ENCODE peak calls at places on chromosomes 13 and 19, in five cellular contexts. X, P, F, O and K are unnamed samples.

GRCh38 chr19:31675187-31675913 is 326.1 kb upstream of the TSHZ3 start:
- DNase-seq in X (no peak), O (no peak), F (no peak), P (no peak), K (no peak)

GRCh38 chr13:31431722-31432137 is 232.0 kb downstream of the B3GLCT start:
- DNase-seq in F (peak; percentile 9), X (no peak), P (peak; percentile 60), O (no peak), K (peak; percentile 51)

GRCh38 chr13:33525759-33526158 is 240.2 kb upstream of the STARD13 start:
- DNase-seq in X (no peak), F (no peak), O (no peak), P (no peak), K (no peak)

GRCh38 chr19:5186293-5187050 is 154.1 kb downstream of the PTPRS start:
- DNase-seq in F (no peak), X (no peak), P (no peak), O (no peak), K (no peak)

GRCh38 chr19:15289673-15290072 is 42.7 kb downstream of the BRD4 start:
- DNase-seq in X (no peak), F (no peak), P (no peak), O (peak; percentile 55), K (no peak)

GRCh38 chr13:103289661-103290060 is 223.4 kb upstream of the SLC10A2 start:
- DNase-seq in P (no peak), O (no peak), F (no peak), X (no peak), K (no peak)

GRCh38 chr13:98688373-98688772 is 64.1 kb downstream of the SLC15A1 start:
- DNase-seq in P (no peak), F (no peak), O (no peak), X (no peak), K (no peak)

GRCh38 chr19:27972291-27973040 is 1240.5 kb downstream of the UQCRFS1 start:
- DNase-seq in O (no peak), X (no peak), P (no peak), F (peak; percentile 4), K (no peak)

GRCh38 chr13:43431279-43431678 is 355.5 kb downstream of the ENOX1 start:
- DNase-seq in O (no peak), P (no peak), X (no peak), F (no peak), K (no peak)

GRCh38 chr13:23322353-23323336 is 110.9 kb downstream of the SACS start:
- DNase-seq in O (no peak), X (no peak), F (no peak), P (no peak), K (no peak)

GRCh38 chr13:49560270-49561063 is 24.9 kb downstream of the RCBTB1 start:
- DNase-seq in P (no peak), O (no peak), F (peak; percentile 73), X (no peak), K (peak; percentile 74)

GRCh38 chr13:25992076-25992475 is 59.7 kb downstream of the SHISA2 start:
- DNase-seq in X (no peak), F (no peak), O (no peak), P (no peak), K (no peak)

GRCh38 chr13:28532226-28533048 is 37.5 kb upstream of the FLT1 start:
- DNase-seq in X (no peak), F (no peak), P (peak; percentile 67), O (peak; percentile 81), K (no peak)

GRCh38 chr19:17803264-17803896 is 8.4 kb downstream of the B3GNT3 start:
- DNase-seq in P (no peak), X (no peak), O (peak; percentile 77), F (no peak), K (no peak)

GRCh38 chr13:74040200-74040599 is 94.0 kb downstream of the KLF12 start:
- DNase-seq in P (peak; percentile 15), X (no peak), F (no peak), O (peak; percentile 74), K (peak; percentile 36)

GRCh38 chr13:84296386-84296785 is 414.1 kb upstream of the SLITRK1 start:
- DNase-seq in P (no peak), O (no peak), F (no peak), X (no peak), K (no peak)

GRCh38 chr19:8610041-8610927 is at the start of gene ADAMTS10:
- DNase-seq in F (no peak), P (peak; percentile 75), O (peak; percentile 78), X (peak; percentile 71), K (no peak)

GRCh38 chr13:50948576-50948975 is 39.0 kb downstream of the RNASEH2B start:
- DNase-seq in F (no peak), X (no peak), O (no peak), P (no peak), K (no peak)

GRCh38 chr19:50427997-50428425 is 4.7 kb upstream of the MYBPC2 start:
- DNase-seq in X (peak; percentile 94), P (no peak), O (peak; percentile 93), F (peak; percentile 74), K (peak; percentile 92)

GRCh38 chr13:33285420-33286124 is at the start of gene STARD13:
- DNase-seq in P (peak; percentile 10), X (peak; percentile 98), F (peak; percentile 94), O (peak; percentile 82), K (peak; percentile 92)

GRCh38 chr19:12703056-12703455 is 6.6 kb upstream of the FBXW9 start:
- DNase-seq in F (no peak), X (no peak), O (no peak), P (peak; percentile 90), K (no peak)

GRCh38 chr13:51364404-51365008 is 25.0 kb downstream of the SERPINE3 start:
- DNase-seq in X (no peak), P (no peak), F (no peak), O (no peak), K (no peak)

DNA sequence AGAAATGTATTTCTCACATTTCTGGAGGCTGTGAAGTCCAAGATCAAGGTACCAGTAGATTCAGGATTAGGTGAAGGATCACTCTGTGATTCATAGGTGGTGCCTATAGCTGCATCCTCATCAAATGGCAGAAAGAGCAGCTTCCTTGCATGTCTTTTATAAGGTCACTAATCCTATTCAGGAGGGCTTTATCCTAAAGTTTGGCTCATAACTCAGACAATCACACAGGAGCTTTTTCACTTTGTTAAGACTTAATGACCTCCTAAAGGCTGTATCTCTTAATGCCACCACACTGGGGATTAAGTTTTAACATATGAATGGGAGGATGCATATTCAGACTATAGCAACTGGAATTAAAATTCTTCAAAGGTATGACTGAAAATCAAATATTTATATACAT is 861.1 kb downstream of the DACH1 start:
- DNase-seq in P (no peak), F (no peak), X (no peak), O (no peak), K (no peak)
- TF ChIP-seq CTCF in P (no peak), F (no peak), X (no peak), O (no peak), K (no peak)

DNA sequence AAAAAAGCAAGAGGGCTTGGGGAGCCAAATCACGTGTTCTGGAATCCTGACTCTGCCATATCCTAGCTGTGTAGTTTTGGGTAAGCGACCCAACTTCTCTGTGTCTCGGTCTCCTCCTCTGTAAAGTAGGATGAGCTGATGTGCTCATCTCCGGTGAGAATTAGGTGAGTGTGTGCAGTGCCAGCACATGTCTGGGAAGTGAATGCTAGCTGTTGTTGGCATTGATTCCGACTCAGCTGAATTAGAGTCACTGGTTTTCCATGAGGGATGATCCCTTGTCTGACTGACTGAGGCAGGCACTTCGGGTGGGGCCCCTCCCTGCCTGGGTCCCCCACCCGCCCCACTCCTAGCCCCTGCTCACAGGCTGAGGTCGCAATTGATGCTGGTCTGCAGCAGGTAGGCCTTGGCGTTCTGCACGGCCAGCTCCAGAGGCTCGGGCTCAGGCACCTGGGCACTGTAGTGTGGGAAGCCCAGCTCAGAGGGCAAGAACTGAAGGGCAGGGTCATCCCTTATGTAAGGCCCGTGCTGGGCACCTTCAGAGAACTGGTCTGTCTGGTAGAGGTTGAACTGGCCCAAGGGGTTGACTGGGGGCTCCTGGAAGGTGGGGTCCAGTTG is 835 bp downstream of the RSPH6A start:
- DNase-seq in F (no peak), P (no peak), O (no peak), X (no peak), K (no peak)
- TF ChIP-seq POLR2AphosphoS5 in F (no peak), P (no peak), O (no peak), X (no peak), K (no peak)

DNA sequence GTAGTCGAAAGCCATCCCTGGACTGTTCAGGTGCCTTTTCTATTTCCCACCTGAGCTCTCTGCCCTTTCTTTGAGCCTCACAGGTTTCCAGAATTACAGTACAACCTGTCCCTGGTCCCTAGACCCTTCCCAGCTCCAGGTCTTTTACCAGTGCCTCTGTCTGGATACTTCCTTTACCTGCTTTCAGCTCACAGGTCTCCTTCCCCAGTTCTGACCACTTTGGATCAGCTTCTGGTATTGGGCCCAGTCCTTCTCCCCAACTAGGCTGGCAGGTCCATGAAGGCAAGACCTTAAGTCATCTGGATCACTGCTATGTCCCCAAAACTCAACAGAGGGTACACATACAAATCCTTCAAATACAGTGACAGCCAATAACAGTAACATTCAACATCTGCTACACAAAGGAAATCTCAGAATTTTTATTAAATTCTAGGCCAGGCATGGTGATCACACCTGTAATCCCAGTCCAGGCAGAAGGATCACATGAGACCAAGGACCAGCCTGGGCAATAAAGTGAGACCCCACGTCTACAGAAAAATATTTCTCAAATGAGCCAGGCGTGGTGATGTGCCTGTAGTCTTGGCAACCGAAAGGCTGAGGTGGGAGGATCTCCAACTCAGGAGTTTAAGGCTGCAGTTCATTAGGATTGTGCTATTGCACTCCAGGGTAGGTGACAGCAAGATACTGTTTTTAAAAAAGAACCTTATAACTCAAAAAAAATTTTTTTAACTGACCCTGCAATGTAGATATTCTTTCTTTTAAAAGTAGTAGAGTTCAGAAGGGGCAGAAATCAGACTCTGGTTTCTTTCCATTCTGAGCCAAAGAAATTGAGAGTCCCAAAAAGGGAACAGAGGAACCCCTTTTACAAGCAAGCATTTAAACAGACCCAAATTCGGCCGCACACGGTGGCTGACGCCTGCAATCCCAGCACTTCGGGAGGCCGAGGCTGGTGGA is 1.3 kb downstream of the RPS16 start:
- DNase-seq in P (no peak), O (no peak), F (no peak), X (no peak), K (no peak)
- H3K27ac ChIP-seq in P (peak overlapping the region; percentile 95), O (peak overlapping the region; percentile 20), F (peak overlapping the region; percentile 87), X (peak overlapping the region; percentile 89), K (peak overlapping the region; percentile 95)

DNA sequence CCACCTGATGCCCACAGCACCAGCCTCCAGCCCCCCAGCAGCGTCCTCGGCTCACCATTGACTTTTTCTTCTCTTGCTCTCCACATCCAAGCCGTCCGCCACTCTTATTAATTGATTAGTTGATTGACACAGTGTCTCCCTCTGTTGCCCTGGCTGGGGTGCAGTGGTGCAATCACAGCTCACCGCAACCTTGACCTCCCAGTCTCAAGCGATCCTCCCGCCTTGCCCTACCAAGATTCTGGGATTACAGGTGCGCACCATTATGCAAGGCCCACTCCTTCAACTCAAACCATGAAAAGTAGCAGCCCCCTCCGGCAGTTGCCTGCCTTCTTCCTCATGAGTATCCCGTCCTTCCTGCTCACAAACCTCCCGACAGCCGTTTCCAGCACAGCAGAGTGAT is 921 bp upstream of the TEX29 start:
- DNase-seq in O (peak; percentile 42), P (no peak), F (no peak), X (peak; percentile 42), K (no peak)
- TF ChIP-seq CTCF in O (no peak), P (no peak), F (no peak), X (no peak), K (no peak)